ENCODE peak calls at places on chromosomes 12 and 14, in six cellular contexts. O is WERI-Rb-1; R is CD8-positive, alpha-beta memory T cell; P is sigmoid colon; B is AG04450; I is heart left ventricle. L is an unnamed sample. For H3K9me3 and H3K27me3, the result is how much of the 10 kb centered on the place peaks cover.

GRCh38 chr14:94850332-94851211 is 80.7 kb upstream of the GSC start:
- DNase-seq in O (no peak), R (no peak), P (no peak), B (no peak), I (no peak), L (peak)

GRCh38 chr14:94423465-94424056 is 29.0 kb downstream of the SERPINA11 start:
- DNase-seq in O (peak), R (no peak), P (peak), B (no peak), I (peak), L (peak)

GRCh38 chr14:90755661-90756304 is 60.4 kb downstream of the TTC7B start:
- DNase-seq in O (no peak), R (no peak), P (no peak), B (no peak), I (no peak), L (no peak)

GRCh38 chr12:30837595-30837994 is 82.8 kb upstream of the CAPRIN2 start:
- DNase-seq in O (no peak), R (no peak), P (no peak), B (no peak), I (no peak), L (no peak)

GRCh38 chr14:71143391-71144290 is 236.4 kb downstream of the PCNX1 start:
- DNase-seq in O (no peak), R (peak), P (no peak), B (peak), I (no peak), L (no peak)

GRCh38 chr12:46518729-46519128 is 146.2 kb upstream of the SLC38A2 start:
- DNase-seq in O (no peak), R (no peak), P (no peak), B (no peak), I (no peak), L (no peak)

GRCh38 chr14:101123639-101124525 is 220.4 kb upstream of the RTL1 start:
- DNase-seq in O (no peak), R (no peak), P (peak), B (no peak), I (no peak), L (no peak)

GRCh38 chr12:109822951-109823411 is 10.2 kb downstream of the TRPV4 start:
- DNase-seq in O (no peak), R (no peak), P (no peak), B (no peak), I (peak), L (peak)

GRCh38 chr14:24179961-24180726 is 8.3 kb downstream of the REC8 start:
- DNase-seq in O (no peak), R (no peak), P (no peak), B (peak), I (peak), L (peak)

GRCh38 chr12:100533326-100533725 is 40.2 kb upstream of the GAS2L3 start:
- DNase-seq in O (no peak), R (no peak), P (no peak), B (no peak), I (no peak), L (no peak)

GRCh38 chr12:100534625-100535227 is 38.8 kb upstream of the GAS2L3 start:
- DNase-seq in O (no peak), R (no peak), P (no peak), B (no peak), I (no peak), L (no peak)

GRCh38 chr12:100544165-100544564 is 29.3 kb upstream of the GAS2L3 start:
- DNase-seq in O (no peak), R (no peak), P (no peak), B (no peak), I (no peak), L (no peak)

GRCh38 chr12:100545092-100545491 is 28.4 kb upstream of the GAS2L3 start:
- DNase-seq in O (no peak), R (no peak), P (no peak), B (no peak), I (no peak), L (no peak)

GRCh38 chr12:100539209-100539608 is 34.3 kb upstream of the GAS2L3 start:
- DNase-seq in O (no peak), R (no peak), P (no peak), B (no peak), I (no peak), L (no peak)
- H3K4me3 ChIP-seq in O (no peak), R (no peak), P (no peak), B (no peak), I (no peak), L (no peak)

DNA sequence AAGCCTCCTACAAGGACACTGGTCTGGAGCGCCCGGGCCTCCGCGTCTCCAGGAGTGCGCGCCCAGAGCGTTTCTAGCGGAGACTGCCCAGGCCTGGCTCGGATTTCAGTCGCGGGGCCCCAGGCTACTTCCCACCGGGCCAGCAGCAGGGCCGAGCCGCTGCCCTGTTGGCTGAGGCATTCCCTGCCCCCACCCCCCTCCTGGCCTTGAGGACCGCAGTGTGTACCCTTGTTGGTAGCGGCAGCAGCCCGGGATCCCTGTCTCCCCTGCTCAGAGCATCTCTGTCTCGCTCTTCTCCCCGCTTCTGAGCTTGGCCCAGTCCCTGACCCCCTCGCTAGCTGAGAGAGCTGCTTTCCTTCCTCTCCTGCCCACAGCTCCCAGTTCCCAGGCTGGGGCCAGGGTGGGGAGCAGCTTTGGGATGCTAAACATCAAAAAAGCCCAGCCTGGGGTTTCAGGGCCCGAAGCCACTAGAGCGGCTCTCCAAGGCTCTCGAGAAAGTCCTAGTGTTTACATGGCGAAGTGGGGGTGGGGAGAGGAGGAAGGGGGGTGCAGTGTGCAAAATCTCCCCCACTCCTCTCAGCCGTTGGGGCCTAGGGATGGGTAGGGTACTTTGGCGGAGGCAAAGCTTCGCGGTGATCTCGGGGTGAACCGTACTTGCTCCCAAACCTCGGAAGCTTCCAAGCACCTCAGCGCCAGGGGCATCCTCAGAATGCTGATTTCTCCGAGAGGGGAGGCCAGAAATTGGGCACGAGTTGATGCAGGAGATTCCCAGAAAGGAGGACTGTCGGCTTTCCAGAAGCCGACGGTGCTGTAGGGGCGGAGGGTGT is 6.4 kb downstream of the NKX2-1 start:
- DNase-seq in O (no peak), R (no peak), P (no peak), B (no peak), I (no peak), L (no peak)
- H3K9me3 ChIP-seq in O (under half), R (under half), P (under half), B (under half), I (under half), L (under half)

GRCh38 chr12:49043856-49044258 is 16.7 kb downstream of the KMT2D start:
- DNase-seq in O (peak), R (peak), P (peak), B (no peak), I (peak), L (peak)
- H3K27me3 ChIP-seq in O (under half), R (under half), P (under half), B (under half), I (under half), L (under half)

GRCh38 chr12:102484732-102485069 is 4.3 kb upstream of the IGF1 start:
- DNase-seq in O (no peak), R (no peak), P (no peak), B (no peak), I (no peak), L (no peak)
- H3K4me3 ChIP-seq in O (no peak), R (no peak), P (no peak), B (no peak), I (no peak), L (peak)

DNA sequence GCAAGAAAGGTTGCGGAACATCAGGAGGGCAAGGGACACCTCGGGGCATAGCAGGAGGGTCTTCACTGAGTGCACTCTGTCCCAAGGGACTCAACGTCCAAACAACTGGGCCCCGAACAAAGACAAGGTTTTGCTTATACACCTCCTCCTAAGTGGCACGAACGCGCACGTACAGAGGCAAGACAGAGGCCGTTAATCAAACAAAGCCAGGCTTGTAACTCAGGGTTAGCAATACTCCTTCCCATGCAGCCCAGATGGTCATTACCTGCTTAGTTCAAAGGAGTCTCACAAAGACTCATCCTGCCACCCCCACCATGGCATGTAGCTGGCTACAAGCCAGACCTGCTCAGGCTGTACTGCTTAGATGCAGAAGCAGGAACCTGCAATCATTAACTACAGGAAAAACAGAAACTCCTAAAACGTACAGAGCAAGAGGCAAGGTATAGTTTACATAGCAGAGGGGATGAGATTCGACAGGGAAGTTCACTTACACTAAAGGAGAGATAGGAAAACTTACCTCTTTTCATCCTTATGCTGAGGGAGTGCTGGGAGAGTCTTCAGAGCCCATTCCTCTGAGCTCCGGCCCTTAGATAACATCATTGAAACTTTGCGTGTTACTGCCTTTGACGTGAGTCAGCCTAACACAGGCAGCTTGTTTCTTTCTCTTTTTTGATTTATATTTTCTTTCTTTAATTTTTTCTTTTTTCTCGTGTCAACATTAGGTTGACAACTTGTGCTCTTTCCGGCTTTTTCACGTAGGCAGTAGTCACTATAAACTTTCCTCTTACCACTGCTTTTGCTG is 1319.1 kb downstream of the TMEM121 start:
- DNase-seq in O (peak), R (no peak), P (no peak), B (no peak), I (no peak), L (peak)
- H3K9me3 ChIP-seq in O (under half), R (under half), P (under half), B (under half), I (under half), L (under half)

GRCh38 chr14:92902191-92902590 is 20.8 kb upstream of the CHGA start:
- DNase-seq in O (no peak), R (no peak), P (no peak), B (no peak), I (no peak), L (no peak)
- H3K27me3 ChIP-seq in O (under half), R (under half), P (under half), B (under half), I (under half), L (under half)

DNA sequence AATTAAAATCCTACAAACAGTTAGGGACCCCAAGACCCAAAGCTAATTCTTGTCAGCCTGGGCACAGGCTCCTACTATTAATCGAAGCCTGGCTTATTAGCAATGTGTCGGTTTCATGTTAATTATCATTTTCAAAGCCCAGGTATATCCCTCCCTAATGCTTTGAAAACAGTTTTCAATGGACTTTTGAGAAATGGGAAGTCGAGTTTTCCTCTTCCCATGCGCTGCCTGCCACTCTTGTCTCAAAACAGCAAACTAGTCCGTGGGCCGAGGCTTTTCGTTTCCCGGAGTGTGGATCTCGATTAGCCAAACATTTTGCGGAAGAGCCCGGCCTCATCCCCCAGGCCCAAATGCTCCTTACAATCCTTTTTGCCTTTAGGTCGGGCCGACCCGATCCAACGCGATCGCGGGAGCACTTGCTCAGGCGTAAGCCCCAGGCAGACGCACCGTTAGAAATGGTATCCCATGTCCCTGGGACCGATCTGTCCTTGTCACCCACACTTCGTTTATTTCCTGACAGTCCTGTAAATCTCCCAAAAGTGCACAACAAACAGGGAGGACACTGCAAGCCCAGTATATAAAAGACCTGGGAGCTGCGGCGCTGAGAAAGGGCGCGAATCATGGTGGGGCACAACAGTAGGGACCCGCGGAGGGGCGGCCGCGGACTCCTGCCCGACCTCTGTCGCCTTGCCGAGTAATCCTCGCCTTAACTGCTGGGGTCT is 1.5 kb downstream of the SIX6 start:
- DNase-seq in O (no peak), R (no peak), P (no peak), B (no peak), I (no peak), L (no peak)
- H3K4me3 ChIP-seq in O (peak), R (no peak), P (no peak), B (no peak), I (no peak), L (no peak)

GRCh38 chr12:133203344-133204263 is 22.3 kb downstream of the ZNF268 start:
- DNase-seq in O (no peak), R (no peak), P (no peak), B (no peak), I (no peak), L (no peak)
- H3K9me3 ChIP-seq in O (half or more), R (half or more), P (half or more), B (under half), I (half or more), L (under half)

GRCh38 chr14:28773917-28774691 is 7.5 kb downstream of the FOXG1 start:
- DNase-seq in O (peak), R (no peak), P (no peak), B (no peak), I (no peak), L (peak)

GRCh38 chr14:28772613-28773012 is 6.0 kb downstream of the FOXG1 start:
- DNase-seq in O (no peak), R (no peak), P (no peak), B (no peak), I (no peak), L (no peak)

GRCh38 chr14:28773176-28773575 is 6.6 kb downstream of the FOXG1 start:
- DNase-seq in O (no peak), R (no peak), P (no peak), B (no peak), I (no peak), L (no peak)

GRCh38 chr14:28776482-28777266 is 10.1 kb downstream of the FOXG1 start:
- DNase-seq in O (no peak), R (no peak), P (no peak), B (no peak), I (no peak), L (no peak)

GRCh38 chr14:28774764-28775738 is 8.5 kb downstream of the FOXG1 start:
- DNase-seq in O (no peak), R (no peak), P (no peak), B (no peak), I (no peak), L (no peak)
- H3K27me3 ChIP-seq in O (under half), R (under half), P (half or more), B (under half), I (half or more), L (under half)

DNA sequence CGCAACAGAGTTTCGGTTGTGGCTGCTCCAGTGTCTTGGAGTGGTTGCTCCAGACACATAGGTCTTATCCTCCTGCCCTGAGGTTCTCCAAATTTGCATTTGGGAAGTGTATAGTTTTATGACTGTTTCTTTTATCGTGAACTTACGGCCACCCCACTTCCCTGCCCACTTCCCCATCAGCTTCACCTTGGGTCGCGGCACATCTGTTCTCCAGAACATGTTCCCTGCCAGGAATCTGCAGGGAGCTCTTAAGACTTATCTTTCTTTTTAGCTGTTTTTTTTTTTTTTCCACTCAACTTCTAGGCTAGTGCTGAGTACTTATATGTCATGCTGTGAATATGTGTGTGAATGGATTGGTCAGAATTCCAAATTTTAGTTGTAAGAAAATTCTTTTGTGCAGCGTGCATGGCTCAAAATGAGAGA is 75.4 kb downstream of the ETV6 start:
- DNase-seq in O (no peak), R (no peak), P (no peak), B (no peak), I (no peak), L (no peak)
- H3K4me3 ChIP-seq in O (no peak), R (no peak), P (peak), B (no peak), I (no peak), L (no peak)

L was measured in pancreas.